ENCODE peak calls at places on chromosome 18, in six cellular contexts. V is A549, C is HepG2, Y is K562, P is endothelial cell of umbilical vein, O is GM12878. H is an unnamed sample.

GRCh38 chr18:74949611-74950010 is 259.3 kb downstream of the PTGR3 start:
- DNase-seq in O (no peak), P (no peak), C (no peak), V (no peak), Y (no peak), H (no peak)

GRCh38 chr18:50013363-50014138 is 181.4 kb downstream of the MYO5B start:
- DNase-seq in O (no peak), P (no peak), Y (no peak), C (no peak), V (no peak), H (no peak)

GRCh38 chr18:60019463-60019840 is 119.7 kb downstream of the PMAIP1 start:
- DNase-seq in C (no peak), O (no peak), V (peak; percentile 35), Y (no peak), P (no peak), H (no peak)

GRCh38 chr18:53990485-53990884 is 234.0 kb downstream of the MBD2 start:
- DNase-seq in C (no peak), Y (no peak), P (no peak), V (no peak), O (no peak), H (no peak)

GRCh38 chr18:41326311-41326710 is 628.7 kb upstream of the PIK3C3 start:
- DNase-seq in Y (no peak), O (no peak), C (no peak), V (no peak), P (no peak), H (no peak)

GRCh38 chr18:12085136-12085535 is 8.5 kb upstream of the ANKRD62 start:
- DNase-seq in O (no peak), C (no peak), P (no peak), V (no peak), Y (no peak), H (no peak)

GRCh38 chr18:76053551-76053950 is 441.5 kb downstream of the ZNF516 start:
- DNase-seq in O (no peak), Y (no peak), V (no peak), C (no peak), P (no peak), H (no peak)

GRCh38 chr18:49020621-49021021 is 69.9 kb upstream of the SMAD7 start:
- DNase-seq in O (no peak), C (no peak), Y (no peak), P (no peak), V (no peak), H (no peak)

GRCh38 chr18:59022167-59022945 is 117.3 kb upstream of the SEC11C start:
- DNase-seq in V (no peak), O (no peak), Y (no peak), C (no peak), P (no peak), H (no peak)

GRCh38 chr18:11393486-11393885 is 215.9 kb upstream of the SLC35G4 start:
- DNase-seq in C (no peak), Y (no peak), V (no peak), P (no peak), O (no peak), H (peak; percentile 3)

GRCh38 chr18:31723998-31724711 is 36.5 kb downstream of the SLC25A52 start:
- DNase-seq in P (no peak), Y (no peak), O (no peak), C (no peak), V (no peak), H (no peak)

GRCh38 chr18:55861266-55861665 is 273.3 kb upstream of the TCF4 start:
- DNase-seq in P (peak; percentile 65), Y (no peak), C (no peak), V (peak; percentile 33), O (no peak), H (no peak)

GRCh38 chr18:63378919-63379638 is 12.1 kb upstream of the KDSR start:
- DNase-seq in P (peak; percentile 45), V (no peak), C (no peak), O (no peak), Y (no peak), H (no peak)

GRCh38 chr18:76167440-76167839 is 327.6 kb downstream of the ZNF516 start:
- DNase-seq in Y (no peak), C (no peak), P (no peak), V (no peak), O (no peak), H (no peak)

GRCh38 chr18:63236990-63237389 is 82.6 kb downstream of the BCL2 start:
- DNase-seq in O (no peak), P (no peak), V (no peak), Y (no peak), C (no peak), H (no peak)

GRCh38 chr18:74633652-74634352 is 36.1 kb downstream of the ZNF407 start:
- DNase-seq in C (no peak), O (no peak), P (no peak), V (no peak), Y (no peak), H (no peak)

GRCh38 chr18:48968412-48969215 is 17.8 kb upstream of the SMAD7 start:
- DNase-seq in Y (no peak), O (no peak), V (no peak), C (no peak), P (no peak), H (no peak)

GRCh38 chr18:77145364-77145901 is 12.8 kb upstream of the MBP start:
- DNase-seq in C (no peak), V (no peak), P (no peak), O (no peak), Y (no peak), H (no peak)

GRCh38 chr18:26536032-26536431 is 12.3 kb downstream of the KCTD1 start:
- DNase-seq in Y (no peak), P (no peak), V (no peak), C (no peak), O (no peak), H (no peak)

GRCh38 chr18:34322365-34323289 is 97.9 kb upstream of the NOL4 start:
- DNase-seq in P (peak; percentile 65), Y (no peak), V (peak; percentile 51), C (peak; percentile 59), O (peak; percentile 59), H (peak; percentile 62)

GRCh38 chr18:9834551-9834950 is 51.2 kb upstream of the TXNDC2 start:
- DNase-seq in Y (no peak), V (no peak), C (no peak), P (no peak), O (no peak), H (no peak)

GRCh38 chr18:79403723-79404566 is 8.2 kb downstream of the NFATC1 start:
- DNase-seq in V (no peak), P (peak; percentile 32), O (no peak), Y (no peak), C (no peak), H (no peak)

GRCh38 chr18:25253136-25253535 is 98.8 kb downstream of the ZNF521 start:
- DNase-seq in O (no peak), P (peak; percentile 63), Y (no peak), C (no peak), V (no peak), H (no peak)

GRCh38 chr18:75269696-75270095 is 59.1 kb downstream of the TSHZ1 start:
- DNase-seq in P (no peak), C (no peak), O (no peak), V (no peak), Y (no peak), H (no peak)

GRCh38 chr18:80247403-80247916 is at the start of gene PARD6G:
- DNase-seq in Y (peak; percentile 90), O (no peak), V (peak; percentile 45), C (peak; percentile 26), P (peak; percentile 40), H (peak; percentile 46)

GRCh38 chr18:78900938-78901909 is 78.4 kb upstream of the SALL3 start:
- DNase-seq in P (no peak), V (no peak), Y (no peak), C (no peak), O (no peak), H (no peak)

GRCh38 chr18:7038330-7038846 is 79.2 kb downstream of the LAMA1 start:
- DNase-seq in Y (peak; percentile 60), O (no peak), C (peak; percentile 27), V (peak; percentile 24), P (peak; percentile 77), H (peak; percentile 65)

GRCh38 chr18:59148192-59148591 is 8.5 kb downstream of the SEC11C start:
- DNase-seq in C (no peak), V (no peak), O (no peak), Y (no peak), P (no peak), H (no peak)

GRCh38 chr18:38750786-38751185 is 1185.2 kb upstream of the CELF4 start:
- DNase-seq in V (no peak), Y (no peak), C (no peak), P (no peak), O (no peak), H (no peak)

GRCh38 chr18:32906506-32907214 is 133.8 kb upstream of the KLHL14 start:
- DNase-seq in P (no peak), V (no peak), O (no peak), Y (no peak), C (no peak), H (peak; percentile 5)

GRCh38 chr18:27780061-27780740 is 396.7 kb downstream of the CDH2 start:
- DNase-seq in Y (no peak), C (no peak), O (no peak), P (no peak), V (no peak), H (no peak)

GRCh38 chr18:13217466-13217961 is 1.0 kb upstream of the LDLRAD4 start:
- DNase-seq in Y (peak; percentile 27), O (no peak), C (no peak), V (peak; percentile 39), P (peak; percentile 47), H (peak; percentile 43)

GRCh38 chr18:67520276-67521035 is 3.9 kb upstream of the DSEL start:
- DNase-seq in P (no peak), Y (no peak), C (no peak), V (no peak), O (no peak), H (no peak)

DNA sequence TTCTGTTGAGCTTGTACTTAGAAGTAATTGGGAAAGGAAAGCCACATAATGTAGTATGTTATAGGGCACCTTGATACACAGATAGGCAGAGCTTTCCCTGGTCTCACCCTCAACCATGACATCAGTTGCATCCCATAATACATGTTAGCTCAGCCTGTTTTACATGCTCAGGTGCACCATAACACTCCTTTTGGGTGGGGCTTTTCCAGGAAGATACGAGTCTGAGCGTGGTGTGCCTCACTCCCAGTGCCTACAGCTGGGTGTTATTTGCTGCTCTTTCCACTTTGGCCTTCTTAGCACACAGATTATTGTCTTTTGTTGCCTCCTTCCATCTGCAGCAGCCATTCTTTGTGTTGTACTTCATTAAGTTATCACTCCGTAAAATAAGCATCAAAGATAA is 11.9 kb downstream of the TTC39C start:
- DNase-seq in V (no peak), C (no peak), Y (no peak), P (no peak), O (no peak), H (no peak)
- TF ChIP-seq MYC in V (no peak), C (no peak), Y (no peak), P (no peak), O (no peak), H (no peak)

GRCh38 chr18:21933931-21934765 is 193.6 kb downstream of the MIB1 start:
- DNase-seq in Y (no peak), P (no peak), O (no peak), C (no peak), V (no peak), H (no peak)
- TF ChIP-seq MAX in Y (no peak), P (no peak), O (no peak), C (no peak), V (no peak), H (no peak)

GRCh38 chr18:3097082-3097481 is 84.1 kb upstream of the LPIN2 start:
- DNase-seq in P (no peak), V (no peak), Y (no peak), O (no peak), C (no peak), H (peak; percentile 24)
- TF ChIP-seq MYC in P (no peak), V (no peak), Y (no peak), O (no peak), C (no peak), H (no peak)

GRCh38 chr18:57776354-57776753 is 26.8 kb downstream of the ATP8B1 start:
- DNase-seq in O (no peak), V (no peak), Y (peak; percentile 11), C (no peak), P (no peak), H (no peak)
- TF ChIP-seq MAX in O (no peak), V (no peak), Y (no peak), C (no peak), P (no peak), H (no peak)